ENCODE peak calls at places on chromosomes 6 and 20, in ten cellular contexts. One of them, this sample, is unnamed.

GRCh38 chr20:50658804-50659380 is 32.5 kb downstream of the RIPOR3 start:
- DNase-seq in neuronal stem cell: no peak
- DNase-seq in lung: no peak
- DNase-seq in ovary: no peak
- DNase-seq in mesendoderm: no peak
- DNase-seq in heart right ventricle: peak; percentile 51
- DNase-seq in cardiac muscle cell: peak; percentile 42
- DNase-seq in CD4-positive, CD25-positive, alpha-beta regulatory T cell: no peak
- DNase-seq in HCT116: no peak
- DNase-seq in left ventricle myocardium inferior: no peak
- DNase-seq in this sample: no peak

GRCh38 chr20:32446301-32447100 is 88.4 kb downstream of the ASXL1 start:
- DNase-seq in ovary: no peak
- DNase-seq in lung: no peak
- DNase-seq in HCT116: no peak
- DNase-seq in mesendoderm: no peak
- DNase-seq in left ventricle myocardium inferior: no peak
- DNase-seq in heart right ventricle: no peak
- DNase-seq in neuronal stem cell: no peak
- DNase-seq in CD4-positive, CD25-positive, alpha-beta regulatory T cell: no peak
- DNase-seq in cardiac muscle cell: no peak
- DNase-seq in this sample: no peak

GRCh38 chr20:53021934-53022333 is 49.8 kb downstream of the TSHZ2 start:
- DNase-seq in heart right ventricle: no peak
- DNase-seq in lung: no peak
- DNase-seq in ovary: no peak
- DNase-seq in mesendoderm: no peak
- DNase-seq in cardiac muscle cell: no peak
- DNase-seq in neuronal stem cell: no peak
- DNase-seq in CD4-positive, CD25-positive, alpha-beta regulatory T cell: no peak
- DNase-seq in HCT116: no peak
- DNase-seq in left ventricle myocardium inferior: no peak
- DNase-seq in this sample: no peak

GRCh38 chr6:53986721-53987526 is 124.3 kb upstream of the MLIP start:
- DNase-seq in heart right ventricle: no peak
- DNase-seq in neuronal stem cell: no peak
- DNase-seq in lung: no peak
- DNase-seq in ovary: no peak
- DNase-seq in HCT116: no peak
- DNase-seq in CD4-positive, CD25-positive, alpha-beta regulatory T cell: no peak
- DNase-seq in cardiac muscle cell: peak; percentile 42
- DNase-seq in mesendoderm: peak; percentile 63
- DNase-seq in left ventricle myocardium inferior: no peak
- DNase-seq in this sample: no peak

GRCh38 chr6:74248966-74249365 is 553.0 kb downstream of the CD109 start:
- DNase-seq in mesendoderm: peak; percentile 3
- DNase-seq in lung: no peak
- DNase-seq in left ventricle myocardium inferior: no peak
- DNase-seq in HCT116: no peak
- DNase-seq in ovary: no peak
- DNase-seq in heart right ventricle: no peak
- DNase-seq in neuronal stem cell: no peak
- DNase-seq in cardiac muscle cell: no peak
- DNase-seq in CD4-positive, CD25-positive, alpha-beta regulatory T cell: no peak
- DNase-seq in this sample: no peak

GRCh38 chr6:45640081-45640491 is 262.4 kb upstream of the SUPT3H start:
- DNase-seq in CD4-positive, CD25-positive, alpha-beta regulatory T cell: no peak
- DNase-seq in neuronal stem cell: no peak
- DNase-seq in HCT116: no peak
- DNase-seq in lung: no peak
- DNase-seq in left ventricle myocardium inferior: no peak
- DNase-seq in heart right ventricle: no peak
- DNase-seq in cardiac muscle cell: peak; percentile 72
- DNase-seq in mesendoderm: no peak
- DNase-seq in ovary: no peak
- DNase-seq in this sample: no peak

GRCh38 chr6:87154641-87155271 is 609 bp upstream of the ZNF292 start:
- DNase-seq in ovary: no peak
- DNase-seq in CD4-positive, CD25-positive, alpha-beta regulatory T cell: no peak
- DNase-seq in neuronal stem cell: no peak
- DNase-seq in cardiac muscle cell: peak; percentile 86
- DNase-seq in lung: no peak
- DNase-seq in mesendoderm: peak; percentile 80
- DNase-seq in left ventricle myocardium inferior: no peak
- DNase-seq in HCT116: no peak
- DNase-seq in heart right ventricle: no peak
- DNase-seq in this sample: peak; percentile 88

GRCh38 chr6:151501511-151502136 is 7.8 kb downstream of the CCDC170 start:
- DNase-seq in lung: no peak
- DNase-seq in HCT116: peak; percentile 28
- DNase-seq in left ventricle myocardium inferior: no peak
- DNase-seq in ovary: no peak
- DNase-seq in heart right ventricle: no peak
- DNase-seq in neuronal stem cell: no peak
- DNase-seq in CD4-positive, CD25-positive, alpha-beta regulatory T cell: no peak
- DNase-seq in cardiac muscle cell: no peak
- DNase-seq in mesendoderm: no peak
- DNase-seq in this sample: no peak

GRCh38 chr6:148878683-148879082 is 131.9 kb downstream of the UST start:
- DNase-seq in lung: no peak
- DNase-seq in CD4-positive, CD25-positive, alpha-beta regulatory T cell: no peak
- DNase-seq in neuronal stem cell: no peak
- DNase-seq in heart right ventricle: no peak
- DNase-seq in cardiac muscle cell: no peak
- DNase-seq in mesendoderm: no peak
- DNase-seq in left ventricle myocardium inferior: no peak
- DNase-seq in HCT116: no peak
- DNase-seq in ovary: no peak
- DNase-seq in this sample: no peak

GRCh38 chr6:71531841-71532240 is 243.2 kb downstream of the OGFRL1 start:
- DNase-seq in CD4-positive, CD25-positive, alpha-beta regulatory T cell: no peak
- DNase-seq in cardiac muscle cell: no peak
- DNase-seq in neuronal stem cell: no peak
- DNase-seq in mesendoderm: no peak
- DNase-seq in HCT116: no peak
- DNase-seq in lung: no peak
- DNase-seq in ovary: no peak
- DNase-seq in heart right ventricle: no peak
- DNase-seq in left ventricle myocardium inferior: no peak
- DNase-seq in this sample: no peak

GRCh38 chr6:43817192-43817591 is 47.2 kb downstream of the VEGFA start:
- DNase-seq in heart right ventricle: peak; percentile 43
- DNase-seq in CD4-positive, CD25-positive, alpha-beta regulatory T cell: no peak
- DNase-seq in neuronal stem cell: no peak
- DNase-seq in HCT116: peak; percentile 37
- DNase-seq in cardiac muscle cell: peak; percentile 41
- DNase-seq in lung: no peak
- DNase-seq in left ventricle myocardium inferior: peak; percentile 52
- DNase-seq in mesendoderm: peak; percentile 85
- DNase-seq in ovary: no peak
- DNase-seq in this sample: no peak

GRCh38 chr6:26141378-26141901 is 54.2 kb downstream of the HFE start:
- DNase-seq in mesendoderm: peak; percentile 57
- DNase-seq in left ventricle myocardium inferior: no peak
- DNase-seq in lung: no peak
- DNase-seq in cardiac muscle cell: peak; percentile 33
- DNase-seq in heart right ventricle: no peak
- DNase-seq in neuronal stem cell: no peak
- DNase-seq in ovary: no peak
- DNase-seq in CD4-positive, CD25-positive, alpha-beta regulatory T cell: no peak
- DNase-seq in HCT116: no peak
- DNase-seq in this sample: no peak

GRCh38 chr20:32439132-32439829 is 81.2 kb downstream of the ASXL1 start:
- DNase-seq in mesendoderm: no peak
- DNase-seq in lung: no peak
- DNase-seq in CD4-positive, CD25-positive, alpha-beta regulatory T cell: no peak
- DNase-seq in HCT116: no peak
- DNase-seq in heart right ventricle: no peak
- DNase-seq in cardiac muscle cell: peak; percentile 44
- DNase-seq in neuronal stem cell: no peak
- DNase-seq in left ventricle myocardium inferior: no peak
- DNase-seq in ovary: no peak
- DNase-seq in this sample: no peak

GRCh38 chr6:138310294-138310693 is 67.4 kb upstream of the SMIM28 start:
- DNase-seq in neuronal stem cell: no peak
- DNase-seq in cardiac muscle cell: peak; percentile 14
- DNase-seq in lung: no peak
- DNase-seq in CD4-positive, CD25-positive, alpha-beta regulatory T cell: no peak
- DNase-seq in left ventricle myocardium inferior: no peak
- DNase-seq in mesendoderm: no peak
- DNase-seq in HCT116: no peak
- DNase-seq in ovary: no peak
- DNase-seq in heart right ventricle: no peak
- DNase-seq in this sample: no peak

GRCh38 chr20:63101781-63102719 is 95.3 kb upstream of the BHLHE23 start:
- DNase-seq in left ventricle myocardium inferior: peak; percentile 19
- DNase-seq in cardiac muscle cell: peak; percentile 61
- DNase-seq in CD4-positive, CD25-positive, alpha-beta regulatory T cell: peak; percentile 33
- DNase-seq in HCT116: no peak
- DNase-seq in neuronal stem cell: no peak
- DNase-seq in lung: no peak
- DNase-seq in heart right ventricle: no peak
- DNase-seq in ovary: no peak
- DNase-seq in mesendoderm: peak; percentile 52
- DNase-seq in this sample: peak; percentile 43

GRCh38 chr20:58228484-58229197 is at the start of gene ANKRD60:
- DNase-seq in CD4-positive, CD25-positive, alpha-beta regulatory T cell: peak; percentile 59
- DNase-seq in lung: no peak
- DNase-seq in left ventricle myocardium inferior: no peak
- DNase-seq in HCT116: no peak
- DNase-seq in neuronal stem cell: peak; percentile 54
- DNase-seq in heart right ventricle: no peak
- DNase-seq in ovary: no peak
- DNase-seq in mesendoderm: peak; percentile 74
- DNase-seq in cardiac muscle cell: peak; percentile 71
- DNase-seq in this sample: no peak

GRCh38 chr20:16664031-16664430 is 65.8 kb upstream of the SNRPB2 start:
- DNase-seq in left ventricle myocardium inferior: no peak
- DNase-seq in heart right ventricle: no peak
- DNase-seq in cardiac muscle cell: no peak
- DNase-seq in CD4-positive, CD25-positive, alpha-beta regulatory T cell: no peak
- DNase-seq in lung: no peak
- DNase-seq in mesendoderm: no peak
- DNase-seq in ovary: no peak
- DNase-seq in HCT116: no peak
- DNase-seq in neuronal stem cell: no peak
- DNase-seq in this sample: no peak
- H3K27ac ChIP-seq in left ventricle myocardium inferior: no peak overlapping the region
- H3K27ac ChIP-seq in heart right ventricle: no peak overlapping the region
- H3K27ac ChIP-seq in cardiac muscle cell: no peak overlapping the region
- H3K27ac ChIP-seq in CD4-positive, CD25-positive, alpha-beta regulatory T cell: no peak overlapping the region
- H3K27ac ChIP-seq in lung: no peak overlapping the region
- H3K27ac ChIP-seq in mesendoderm: no peak overlapping the region
- H3K27ac ChIP-seq in ovary: no peak overlapping the region
- H3K27ac ChIP-seq in HCT116: no peak overlapping the region
- H3K27ac ChIP-seq in neuronal stem cell: no peak overlapping the region
- H3K27ac ChIP-seq in this sample: no peak overlapping the region

DNA sequence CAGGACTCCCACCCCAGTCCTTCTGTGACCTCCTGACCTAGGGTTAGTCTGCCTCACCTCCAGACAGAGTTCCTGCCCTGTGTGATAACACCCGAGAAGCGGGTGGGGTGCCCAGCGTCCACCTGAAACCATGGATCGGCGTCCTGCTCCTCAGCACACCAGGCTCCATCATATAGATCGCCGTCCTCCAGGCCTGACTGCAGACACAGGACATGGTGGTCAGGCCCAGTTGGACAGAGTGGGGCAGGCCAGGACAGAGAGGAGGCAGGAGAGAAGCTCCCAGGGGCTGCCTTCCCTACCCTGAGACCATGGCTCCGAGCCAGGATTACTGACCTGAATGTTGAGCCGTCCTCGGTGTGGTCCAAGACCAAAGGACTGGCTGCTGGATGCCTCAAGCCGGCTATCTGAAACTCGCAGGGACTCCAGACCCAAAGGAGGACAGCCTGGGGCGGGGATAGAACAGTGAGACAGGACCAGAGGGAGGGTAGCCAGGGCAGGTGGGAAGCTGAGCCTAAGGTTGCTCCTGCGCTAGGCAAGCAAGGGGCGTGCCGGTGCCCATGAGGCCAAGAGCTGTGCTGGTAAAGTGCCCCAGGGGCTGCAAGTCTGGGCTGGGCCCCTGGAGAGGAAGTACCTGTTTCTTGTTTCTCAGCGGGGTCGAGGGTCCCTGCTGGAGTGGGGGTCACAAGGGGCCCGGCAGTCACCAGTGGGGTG is 2.2 kb downstream of the CPXM1 start:
- DNase-seq in lung: no peak
- DNase-seq in CD4-positive, CD25-positive, alpha-beta regulatory T cell: no peak
- DNase-seq in HCT116: no peak
- DNase-seq in neuronal stem cell: no peak
- DNase-seq in heart right ventricle: no peak
- DNase-seq in cardiac muscle cell: no peak
- DNase-seq in mesendoderm: no peak
- DNase-seq in ovary: no peak
- DNase-seq in left ventricle myocardium inferior: no peak
- DNase-seq in this sample: no peak
- H3K27me3 ChIP-seq in lung: peaks cover 9% of the 10 kb centered on the region
- H3K27me3 ChIP-seq in CD4-positive, CD25-positive, alpha-beta regulatory T cell: peaks cover 20% of the 10 kb centered on the region
- H3K27me3 ChIP-seq in HCT116: peaks cover 8% of the 10 kb centered on the region
- H3K27me3 ChIP-seq in neuronal stem cell: peaks cover 18% of the 10 kb centered on the region
- H3K27me3 ChIP-seq in heart right ventricle: peaks cover 79% of the 10 kb centered on the region
- H3K27me3 ChIP-seq in cardiac muscle cell: peaks cover 27% of the 10 kb centered on the region
- H3K27me3 ChIP-seq in mesendoderm: peaks cover 13% of the 10 kb centered on the region
- H3K27me3 ChIP-seq in ovary: no peaks in the 10 kb centered on the region
- H3K27me3 ChIP-seq in left ventricle myocardium inferior: peaks cover 100% of the 10 kb centered on the region
- H3K27me3 ChIP-seq in this sample: peaks cover 71% of the 10 kb centered on the region

GRCh38 chr20:25053207-25054132 is 4.5 kb downstream of the ACSS1 start:
- DNase-seq in CD4-positive, CD25-positive, alpha-beta regulatory T cell: no peak
- DNase-seq in left ventricle myocardium inferior: peak; percentile 66
- DNase-seq in lung: no peak
- DNase-seq in neuronal stem cell: no peak
- DNase-seq in cardiac muscle cell: peak; percentile 79
- DNase-seq in ovary: peak; percentile 67
- DNase-seq in heart right ventricle: peak; percentile 82
- DNase-seq in HCT116: no peak
- DNase-seq in mesendoderm: no peak
- DNase-seq in this sample: no peak
- H3K27ac ChIP-seq in CD4-positive, CD25-positive, alpha-beta regulatory T cell: peak overlapping the region; percentile 16
- H3K27ac ChIP-seq in left ventricle myocardium inferior: peak overlapping the region; percentile 98
- H3K27ac ChIP-seq in lung: peak overlapping the region; percentile 82
- H3K27ac ChIP-seq in neuronal stem cell: no peak overlapping the region
- H3K27ac ChIP-seq in cardiac muscle cell: no peak overlapping the region
- H3K27ac ChIP-seq in ovary: peak overlapping the region; percentile 52
- H3K27ac ChIP-seq in heart right ventricle: peak overlapping the region; percentile 98
- H3K27ac ChIP-seq in HCT116: no peak overlapping the region
- H3K27ac ChIP-seq in mesendoderm: no peak overlapping the region
- H3K27ac ChIP-seq in this sample: no peak overlapping the region

DNA sequence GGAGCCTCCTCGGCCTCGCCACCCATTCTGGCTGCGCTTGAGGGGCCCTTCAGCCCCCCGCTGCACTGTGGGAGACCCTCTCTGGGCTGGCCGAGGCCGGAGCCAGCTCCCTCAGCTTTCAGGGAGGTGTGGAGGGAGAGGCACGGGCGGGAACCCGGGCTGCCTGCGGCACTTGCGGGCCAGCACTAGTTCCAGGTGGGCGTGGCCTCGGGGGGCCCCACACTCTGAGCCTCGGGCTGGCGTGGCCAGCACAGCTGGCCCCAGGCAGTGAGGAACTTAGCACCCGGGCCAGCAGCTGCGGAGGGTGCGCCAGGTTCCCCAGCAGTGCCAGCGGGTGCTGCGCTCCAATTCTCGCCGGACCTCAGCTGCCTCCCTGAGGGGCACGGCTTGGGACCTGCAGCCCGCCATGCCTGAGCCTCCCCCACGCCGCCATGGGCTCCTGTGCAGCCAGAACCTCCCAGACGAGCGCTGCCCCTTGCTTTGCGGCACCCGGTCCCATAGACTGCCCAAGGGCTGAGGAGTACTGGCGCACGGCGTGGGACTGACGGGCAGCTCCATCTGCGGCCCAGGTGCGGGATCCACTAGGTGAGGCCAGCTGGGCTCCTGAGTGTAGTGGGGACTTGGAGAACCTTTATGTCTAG is 6.5 kb downstream of the MUC22 start:
- DNase-seq in neuronal stem cell: no peak
- DNase-seq in ovary: no peak
- DNase-seq in mesendoderm: no peak
- DNase-seq in lung: no peak
- DNase-seq in HCT116: no peak
- DNase-seq in heart right ventricle: no peak
- DNase-seq in CD4-positive, CD25-positive, alpha-beta regulatory T cell: no peak
- DNase-seq in left ventricle myocardium inferior: no peak
- DNase-seq in cardiac muscle cell: no peak
- DNase-seq in this sample: no peak
- H3K27me3 ChIP-seq in neuronal stem cell: no peaks in the 10 kb centered on the region
- H3K27me3 ChIP-seq in ovary: no peaks in the 10 kb centered on the region
- H3K27me3 ChIP-seq in mesendoderm: no peaks in the 10 kb centered on the region
- H3K27me3 ChIP-seq in lung: no peaks in the 10 kb centered on the region
- H3K27me3 ChIP-seq in HCT116: no peaks in the 10 kb centered on the region
- H3K27me3 ChIP-seq in heart right ventricle: no peaks in the 10 kb centered on the region
- H3K27me3 ChIP-seq in CD4-positive, CD25-positive, alpha-beta regulatory T cell: peaks cover 12% of the 10 kb centered on the region
- H3K27me3 ChIP-seq in left ventricle myocardium inferior: no peaks in the 10 kb centered on the region
- H3K27me3 ChIP-seq in cardiac muscle cell: no peaks in the 10 kb centered on the region
- H3K27me3 ChIP-seq in this sample: no peaks in the 10 kb centered on the region